ENCODE peak calls at places on chromosomes 4 and X, in nine cellular contexts. L is GM23248, R is GM23338, O is SK-N-SH, Q is neural progenitor cell, Z is HCT116, N is hepatocyte, A is MM.1S, G is OCI-LY7. T is an unnamed sample.
A peak's percentile ranks its signal among the peaks of the same experiment; 100 is the strongest.

GRCh38 chr4:184526228-184526627 is 51.9 kb upstream of the IRF2 start:
- DNase-seq in L (no peak), R (no peak), O (no peak), Q (no peak), Z (no peak), N (no peak), A (no peak), G (no peak), T (no peak)

GRCh38 chr4:14790487-14790886 is 211.8 kb upstream of the CPEB2 start:
- DNase-seq in L (no peak), R (no peak), O (no peak), Q (no peak), Z (no peak), N (no peak), A (no peak), G (no peak), T (peak; percentile 33)

GRCh38 chr4:176921256-176921655 is 128.5 kb upstream of the VEGFC start:
- DNase-seq in L (no peak), R (no peak), O (no peak), Q (no peak), Z (no peak), N (no peak), A (no peak), G (no peak), T (no peak)

GRCh38 chrX:24760601-24761000 is 66.9 kb downstream of the POLA1 start:
- DNase-seq in L (peak; percentile 55), R (no peak), O (no peak), Q (no peak), Z (no peak), N (no peak), A (no peak), G (no peak), T (peak; percentile 3)

GRCh38 chr4:137960371-137961050 is 281.6 kb downstream of the SLC7A11 start:
- DNase-seq in L (peak; percentile 79), R (no peak), O (no peak), Q (no peak), Z (no peak), N (no peak), A (no peak), G (no peak), T (peak; percentile 76)

GRCh38 chr4:75630174-75630931 is at the start of gene CDKL2:
- DNase-seq in L (peak; percentile 53), R (peak; percentile 97), O (peak; percentile 96), Q (peak; percentile 93), Z (peak; percentile 81), N (peak; percentile 94), A (peak; percentile 83), G (peak; percentile 52), T (peak; percentile 80)

GRCh38 chr4:81512371-81512770 is 40.7 kb upstream of the RASGEF1B start:
- DNase-seq in L (no peak), R (no peak), O (no peak), Q (no peak), Z (no peak), N (no peak), A (no peak), G (no peak), T (no peak)

GRCh38 chr4:3702551-3703221 is 63.5 kb upstream of the ADRA2C start:
- DNase-seq in L (no peak), R (no peak), O (no peak), Q (no peak), Z (no peak), N (no peak), A (no peak), G (no peak), T (no peak)

GRCh38 chrX:2764766-2765666 is 13.2 kb downstream of the XG start:
- DNase-seq in L (no peak), R (no peak), O (no peak), Q (no peak), Z (no peak), N (no peak), A (no peak), G (no peak), T (no peak)

GRCh38 chrX:63884821-63885790 is 100.1 kb upstream of the ARHGEF9 start:
- DNase-seq in L (no peak), R (no peak), O (no peak), Q (no peak), Z (no peak), N (no peak), A (no peak), G (no peak), T (no peak)

GRCh38 chrX:16552546-16552945 is 97.4 kb upstream of the S100G start:
- DNase-seq in L (peak; percentile 44), R (no peak), O (no peak), Q (no peak), Z (no peak), N (no peak), A (no peak), G (no peak), T (peak; percentile 82)

GRCh38 chr4:128812360-128812958 is 3.0 kb downstream of the JADE1 start:
- DNase-seq in L (peak; percentile 92), R (peak; percentile 82), O (peak; percentile 82), Q (peak; percentile 96), Z (peak; percentile 19), N (peak; percentile 81), A (peak; percentile 82), G (peak; percentile 75), T (peak; percentile 52)

GRCh38 chr4:47668810-47669408 is 169.0 kb downstream of the CORIN start:
- DNase-seq in L (peak; percentile 66), R (peak; percentile 65), O (peak; percentile 43), Q (peak; percentile 43), Z (peak; percentile 36), N (peak; percentile 70), A (peak; percentile 63), G (peak; percentile 39), T (peak; percentile 62)
- TF ChIP-seq EZH2phosphoT487 in L (no peak), R (no peak), O (no peak), Q (no peak), Z (no peak), N (no peak), A (no peak), G (no peak), T (no peak)

GRCh38 chr4:56690393-56690971 is 9.4 kb upstream of the HOPX start:
- DNase-seq in L (no peak), R (peak; percentile 54), O (no peak), Q (peak; percentile 15), Z (no peak), N (no peak), A (no peak), G (no peak), T (no peak)

GRCh38 chr4:56691425-56691824 is 10.3 kb upstream of the HOPX start:
- DNase-seq in L (no peak), R (no peak), O (no peak), Q (no peak), Z (no peak), N (no peak), A (no peak), G (no peak), T (no peak)

GRCh38 chr4:56689661-56690060 is 8.6 kb upstream of the HOPX start:
- DNase-seq in L (no peak), R (no peak), O (no peak), Q (peak; percentile 25), Z (no peak), N (no peak), A (no peak), G (no peak), T (no peak)

GRCh38 chr4:56688094-56688647 is 7.1 kb upstream of the HOPX start:
- DNase-seq in L (no peak), R (no peak), O (no peak), Q (no peak), Z (no peak), N (no peak), A (no peak), G (no peak), T (no peak)

GRCh38 chr4:56689231-56689630 is 8.1 kb upstream of the HOPX start:
- DNase-seq in L (no peak), R (no peak), O (no peak), Q (no peak), Z (no peak), N (no peak), A (no peak), G (no peak), T (no peak)
- TF ChIP-seq EZH2phosphoT487 in L (no peak), R (no peak), O (no peak), Q (no peak), Z (no peak), N (no peak), A (no peak), G (no peak), T (no peak)

GRCh38 chrX:23662187-23662586 is 5.1 kb upstream of the PRDX4 start:
- DNase-seq in L (no peak), R (no peak), O (no peak), Q (no peak), Z (no peak), N (no peak), A (peak; percentile 38), G (peak; percentile 29), T (no peak)
- TF ChIP-seq EZH2phosphoT487 in L (no peak), R (no peak), O (no peak), Q (no peak), Z (no peak), N (no peak), A (no peak), G (no peak), T (no peak)

GRCh38 chr4:16206848-16207247 is 19.4 kb downstream of the TAPT1 start:
- DNase-seq in L (peak; percentile 20), R (no peak), O (no peak), Q (peak; percentile 11), Z (no peak), N (no peak), A (no peak), G (no peak), T (no peak)

GRCh38 chr4:16206301-16206700 is 20.0 kb downstream of the TAPT1 start:
- DNase-seq in L (no peak), R (no peak), O (no peak), Q (peak; percentile 5), Z (no peak), N (no peak), A (no peak), G (no peak), T (no peak)

GRCh38 chr4:16204505-16204904 is 21.8 kb downstream of the TAPT1 start:
- DNase-seq in L (no peak), R (no peak), O (no peak), Q (no peak), Z (no peak), N (no peak), A (no peak), G (no peak), T (no peak)

GRCh38 chr4:16207409-16207808 is 18.9 kb downstream of the TAPT1 start:
- DNase-seq in L (no peak), R (no peak), O (no peak), Q (no peak), Z (no peak), N (no peak), A (no peak), G (no peak), T (no peak)

DNA sequence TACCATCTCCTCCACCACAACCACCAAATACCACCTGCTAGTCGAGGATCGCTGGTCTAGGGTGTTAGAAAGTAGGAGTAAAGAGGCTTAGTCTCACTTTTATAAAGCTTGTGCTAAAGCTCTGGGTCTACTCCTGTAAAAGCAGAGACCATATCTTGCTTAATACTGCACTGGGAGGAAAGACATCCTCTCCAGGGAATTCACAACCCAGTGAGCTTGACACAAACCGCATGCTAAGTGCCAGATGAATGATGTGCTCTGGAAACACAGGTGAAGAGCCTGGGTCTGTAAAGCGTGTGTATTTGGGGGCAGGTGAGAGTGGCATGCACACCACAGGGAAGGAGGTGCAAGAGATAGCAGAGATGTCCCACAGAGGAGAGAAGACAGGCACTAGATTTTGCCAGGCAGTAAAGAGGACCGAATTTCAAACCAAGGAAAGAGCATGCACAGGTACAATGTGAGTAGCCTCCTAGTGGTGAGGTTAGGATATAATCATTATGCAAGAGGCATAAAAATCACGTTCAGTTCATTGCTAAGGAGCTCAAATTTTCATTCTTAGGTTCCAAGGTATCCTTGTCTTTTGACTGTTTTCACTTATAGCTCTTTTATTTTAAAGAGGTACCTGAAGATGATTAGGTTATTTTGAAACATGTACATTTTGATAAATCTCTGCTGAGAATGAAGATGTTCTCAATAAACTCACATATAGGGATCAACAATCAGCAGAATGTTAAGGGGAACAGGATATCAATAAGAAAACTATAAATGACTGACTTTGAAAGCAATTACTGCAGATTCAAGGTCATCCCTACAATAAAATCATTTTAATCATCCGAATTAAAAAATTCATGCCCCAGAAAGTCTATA is 20.7 kb downstream of the TAPT1 start:
- DNase-seq in L (peak; percentile 58), R (peak; percentile 79), O (peak; percentile 48), Q (peak; percentile 67), Z (no peak), N (peak; percentile 52), A (peak; percentile 39), G (peak; percentile 86), T (peak; percentile 47)
- TF ChIP-seq EZH2phosphoT487 in L (no peak), R (no peak), O (no peak), Q (no peak), Z (no peak), N (no peak), A (no peak), G (no peak), T (no peak)

T was measured in PC-3.